ENCODE peak calls at places on chromosomes 5 and 9, in ten cellular contexts. J, I, T, W, O, S, K, N, V and Z are unnamed samples.

GRCh38 chr9:97398999-97399758 is 12.7 kb upstream of the TDRD7 start:
- DNase-seq in N (peak), V (peak), I (peak), J (peak), O (peak), W (no peak), T (peak), K (peak), S (peak), Z (no peak)

GRCh38 chr5:150582281-150582791 is 58.1 kb upstream of the SYNPO start:
- DNase-seq in S (peak), V (no peak), O (no peak), W (peak), T (no peak), J (peak), K (no peak), N (no peak), I (peak), Z (no peak)

GRCh38 chr9:93452710-93453046 is 703 bp downstream of the FAM120AOS start:
- DNase-seq in K (no peak), S (peak), N (no peak), I (no peak), W (peak), T (peak), O (no peak), J (peak), V (no peak), Z (no peak)

GRCh38 chr5:76544268-76544926 is 78.8 kb downstream of the F2RL2 start:
- DNase-seq in O (peak), N (no peak), W (peak), I (no peak), T (no peak), S (peak), J (peak), V (peak), K (no peak), Z (no peak)

GRCh38 chr9:70635790-70636189 is 221.3 kb upstream of the KLF9 start:
- DNase-seq in I (no peak), S (no peak), T (no peak), N (no peak), K (no peak), O (no peak), J (no peak), W (no peak), V (no peak), Z (no peak)

GRCh38 chr5:1468629-1469527 is 23.6 kb upstream of the SLC6A3 start:
- DNase-seq in S (no peak), V (no peak), N (no peak), O (no peak), I (no peak), J (peak), W (no peak), T (peak), K (no peak), Z (no peak)

GRCh38 chr5:691817-692529 is 1.2 kb downstream of the TPPP start:
- DNase-seq in N (no peak), K (no peak), J (no peak), O (no peak), W (no peak), S (no peak), I (no peak), V (no peak), T (no peak), Z (no peak)

GRCh38 chr9:117403848-117404247 is 11.0 kb downstream of the ASTN2 start:
- DNase-seq in V (no peak), T (no peak), S (no peak), N (no peak), K (no peak), W (no peak), J (no peak), O (no peak), I (no peak), Z (no peak)

GRCh38 chr9:1271786-1272185 is 221.6 kb downstream of the DMRT2 start:
- DNase-seq in O (no peak), J (no peak), I (no peak), T (no peak), K (no peak), S (no peak), N (no peak), W (no peak), V (no peak), Z (no peak)

GRCh38 chr9:19533373-19533772 is 124.6 kb downstream of the ACER2 start:
- DNase-seq in O (no peak), V (no peak), W (no peak), N (no peak), I (no peak), J (no peak), S (no peak), K (no peak), T (no peak), Z (no peak)

GRCh38 chr5:113212244-113212920 is 222.4 kb downstream of the TSSK1B start:
- DNase-seq in O (no peak), V (no peak), N (no peak), W (peak), I (peak), S (no peak), K (no peak), J (peak), T (no peak), Z (no peak)

GRCh38 chr5:140588311-140589070 is 23.9 kb downstream of the SLC35A4 start:
- DNase-seq in W (no peak), V (no peak), J (no peak), I (no peak), O (no peak), T (no peak), S (no peak), N (no peak), K (no peak), Z (no peak)

GRCh38 chr5:121377446-121377845 is 474.2 kb upstream of the FTMT start:
- DNase-seq in I (no peak), T (no peak), N (no peak), W (no peak), J (no peak), O (no peak), S (no peak), V (no peak), K (no peak), Z (peak)

GRCh38 chr5:181223041-181223728 is at the start of gene TRIM41:
- DNase-seq in J (peak), V (peak), W (peak), S (peak), O (peak), T (peak), N (peak), K (peak), I (peak), Z (peak)

GRCh38 chr9:21919377-21920362 is 74.5 kb downstream of the CDKN2A start:
- DNase-seq in V (no peak), K (no peak), I (no peak), J (no peak), N (no peak), S (no peak), O (no peak), T (no peak), W (no peak), Z (peak)

GRCh38 chr9:78035369-78035993 is 3.9 kb upstream of the GNAQ start:
- DNase-seq in W (peak), N (peak), O (peak), I (no peak), S (peak), J (no peak), T (no peak), K (no peak), V (peak), Z (peak)

GRCh38 chr5:66440202-66440680 is 156.0 kb upstream of the MAST4 start:
- DNase-seq in V (no peak), S (no peak), N (peak), W (no peak), O (no peak), T (no peak), K (peak), J (no peak), I (peak), Z (no peak)

GRCh38 chr9:73565833-73566465 is 414.3 kb downstream of the ANXA1 start:
- DNase-seq in V (no peak), J (peak), S (no peak), I (no peak), N (no peak), W (no peak), O (no peak), T (no peak), K (no peak), Z (no peak)

GRCh38 chr5:170388818-170389217 is 349 bp downstream of the KCNMB1 start:
- DNase-seq in V (no peak), K (no peak), J (no peak), O (no peak), S (no peak), T (no peak), I (no peak), N (no peak), W (no peak), Z (no peak)

GRCh38 chr5:73668017-73668416 is 42.0 kb downstream of the ARHGEF28 start:
- DNase-seq in K (no peak), J (no peak), I (no peak), W (no peak), T (no peak), N (no peak), O (no peak), V (no peak), S (no peak), Z (no peak)

GRCh38 chr9:33101104-33101951 is 24.9 kb upstream of the SMU1 start:
- DNase-seq in W (no peak), I (no peak), J (no peak), V (peak), N (no peak), O (no peak), K (no peak), S (peak), T (no peak), Z (no peak)

GRCh38 chr9:134055981-134056461 is 11.8 kb downstream of the BRD3 start:
- DNase-seq in K (peak), V (peak), I (peak), T (peak), N (peak), O (no peak), W (peak), J (peak), S (peak), Z (no peak)

GRCh38 chr5:65062684-65063083 is 294.0 kb downstream of the CWC27 start:
- DNase-seq in T (no peak), I (no peak), O (peak), J (no peak), V (peak), S (no peak), N (peak), K (peak), W (no peak), Z (no peak)

GRCh38 chr5:133581348-133581747 is 31.0 kb downstream of the FSTL4 start:
- DNase-seq in K (no peak), N (no peak), V (no peak), T (no peak), I (no peak), S (no peak), O (no peak), W (no peak), J (no peak), Z (no peak)

GRCh38 chr9:75088646-75089368 is 493 bp downstream of the OSTF1 start:
- DNase-seq in N (peak), O (no peak), V (peak), S (peak), T (peak), W (peak), J (peak), K (no peak), I (peak), Z (no peak)
- H3K27ac ChIP-seq in N (peak), O (peak), V (peak), S (peak), T (peak), W (peak), J (peak), K (peak), I (peak), Z (no peak)

GRCh38 chr9:136974834-136975535 is 2.3 kb upstream of the PTGDS start:
- DNase-seq in K (no peak), N (no peak), J (no peak), S (no peak), O (no peak), I (peak), W (no peak), V (no peak), T (no peak), Z (no peak)
- H3K27ac ChIP-seq in K (no peak), N (peak), J (no peak), S (no peak), O (no peak), I (peak), W (no peak), V (no peak), T (no peak), Z (no peak)

GRCh38 chr5:14915291-14915976 is 43.9 kb upstream of the ANKH start:
- DNase-seq in T (no peak), S (no peak), N (no peak), O (no peak), V (no peak), J (no peak), W (no peak), K (no peak), I (no peak), Z (no peak)
- H3K27ac ChIP-seq in T (no peak), S (no peak), N (no peak), O (no peak), V (no peak), J (no peak), W (no peak), K (no peak), I (no peak), Z (no peak)

GRCh38 chr9:127556871-127557270 is 55.2 kb upstream of the STXBP1 start:
- DNase-seq in I (no peak), T (no peak), J (no peak), V (no peak), K (no peak), O (no peak), W (no peak), N (no peak), S (no peak), Z (no peak)

GRCh38 chr9:127558581-127559246 is 53.4 kb upstream of the STXBP1 start:
- DNase-seq in T (no peak), V (no peak), S (no peak), W (no peak), N (no peak), J (no peak), K (no peak), I (no peak), O (no peak), Z (no peak)

GRCh38 chr9:127555830-127556820 is 56.0 kb upstream of the STXBP1 start:
- DNase-seq in S (peak), I (peak), V (peak), K (no peak), N (peak), O (no peak), J (peak), W (peak), T (peak), Z (no peak)

GRCh38 chr9:127557998-127558546 is 54.0 kb upstream of the STXBP1 start:
- DNase-seq in S (no peak), W (no peak), V (no peak), J (no peak), T (no peak), I (no peak), K (no peak), O (no peak), N (no peak), Z (no peak)

DNA sequence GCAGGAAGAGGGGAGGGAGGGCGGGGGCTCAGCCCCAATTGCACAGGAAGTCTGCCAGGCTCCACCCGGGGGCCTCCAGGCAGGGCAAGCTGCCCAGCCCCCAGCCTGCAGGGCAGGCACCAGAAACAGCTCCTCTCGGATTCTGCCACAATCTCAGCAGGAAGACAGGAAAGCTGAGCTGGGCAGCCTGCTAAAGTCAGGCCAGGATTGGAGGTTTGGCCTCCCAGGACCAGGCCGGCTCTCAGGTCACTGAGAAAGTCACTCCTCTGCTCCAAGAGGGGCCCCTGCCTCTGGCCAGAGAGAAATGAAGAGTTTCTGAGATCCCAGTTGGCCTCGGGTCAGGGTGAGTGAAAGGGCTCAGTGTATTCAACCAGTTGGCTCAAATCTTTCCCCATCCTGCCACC is 54.6 kb upstream of the STXBP1 start:
- DNase-seq in W (no peak), J (no peak), V (no peak), S (no peak), T (no peak), K (no peak), O (no peak), I (no peak), N (no peak), Z (no peak)
- H3K27ac ChIP-seq in W (peak), J (no peak), V (peak), S (peak), T (peak), K (peak), O (peak), I (peak), N (peak), Z (peak)

DNA sequence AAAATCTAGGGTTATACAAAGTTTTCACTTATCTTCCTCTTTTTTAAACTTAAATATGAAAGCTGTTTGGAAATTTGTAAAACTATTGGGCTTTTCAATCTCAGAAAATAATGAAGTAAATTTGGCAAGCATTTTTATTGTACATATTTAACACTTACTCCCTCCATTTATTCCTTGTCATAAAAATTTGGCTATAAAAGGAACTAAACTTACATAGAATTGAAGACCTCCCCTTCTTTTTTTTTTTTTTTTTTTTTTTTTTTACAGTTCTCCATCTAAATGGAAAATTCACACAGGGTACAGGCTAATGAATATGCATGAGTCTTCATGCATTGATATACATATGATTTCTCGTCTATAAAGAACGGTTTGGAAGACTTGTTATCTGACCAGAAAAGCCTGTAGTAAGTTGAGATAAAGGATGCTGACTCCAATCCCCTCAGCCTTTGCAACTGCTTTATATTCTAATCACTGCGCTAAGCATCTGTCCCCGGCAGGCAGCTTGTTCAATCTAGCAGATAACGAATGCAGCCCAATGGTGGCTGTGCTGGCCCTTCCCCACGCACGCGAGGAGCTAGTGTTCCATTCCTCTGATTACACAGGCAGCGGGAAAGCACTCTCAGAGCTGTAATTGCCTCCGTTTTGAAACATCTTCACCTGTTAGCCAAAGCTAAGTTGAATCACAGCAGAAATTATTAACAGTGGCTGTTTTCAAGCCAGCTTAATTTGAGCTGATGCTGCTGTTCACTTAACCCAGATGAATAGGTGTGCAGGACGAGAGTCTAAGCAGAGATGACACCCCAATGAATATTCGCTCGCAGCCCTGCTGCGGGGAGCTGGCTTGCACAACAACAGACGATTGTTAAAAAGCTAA is 453.8 kb upstream of the ZNF608 start:
- DNase-seq in K (no peak), O (no peak), I (no peak), V (no peak), J (no peak), W (peak), N (no peak), T (no peak), S (peak), Z (no peak)
- H3K27ac ChIP-seq in K (no peak), O (peak), I (peak), V (no peak), J (no peak), W (no peak), N (no peak), T (no peak), S (no peak), Z (no peak)